ENCODE peak calls at places on chromosomes 1 and 21, in six cellular contexts. U is Panc1; M is SJCRH30; P is lower lobe of right lung; R is CD8-positive, alpha-beta memory T cell; T is WERI-Rb-1. S is an unnamed sample.

GRCh38 chr1:216902669-216903388 is 179.6 kb upstream of the ESRRG start:
- DNase-seq in R (no peak), T (no peak), M (peak), U (no peak), P (no peak), S (no peak)

GRCh38 chr21:36355071-36355680 is 30.0 kb upstream of the CHAF1B start:
- DNase-seq in R (no peak), P (no peak), U (no peak), M (no peak), T (no peak), S (no peak)

GRCh38 chr1:1758692-1759455 is 19.4 kb downstream of the NADK start:
- DNase-seq in U (no peak), R (no peak), T (no peak), P (peak), M (no peak), S (no peak)

GRCh38 chr1:38712046-38712445 is 147.5 kb downstream of the RRAGC start:
- DNase-seq in P (no peak), R (no peak), T (no peak), U (no peak), M (peak), S (no peak)

GRCh38 chr1:44676484-44677200 is 2.1 kb downstream of the ARMH1 start:
- DNase-seq in P (no peak), R (no peak), M (no peak), U (no peak), T (no peak), S (peak)

GRCh38 chr1:221164029-221164428 is 284.8 kb downstream of the HLX start:
- DNase-seq in R (no peak), M (no peak), T (no peak), P (no peak), U (no peak), S (no peak)

GRCh38 chr1:164671597-164672327 is 112.8 kb downstream of the PBX1 start:
- DNase-seq in P (no peak), M (no peak), T (no peak), U (no peak), R (no peak), S (no peak)

GRCh38 chr1:230104395-230105244 is 37.6 kb downstream of the GALNT2 start:
- DNase-seq in T (no peak), U (peak), P (peak), M (peak), R (no peak), S (peak)

GRCh38 chr21:31162827-31163226 is 124.6 kb upstream of the KRTAP19-8 start:
- DNase-seq in U (no peak), R (no peak), M (no peak), P (no peak), T (no peak), S (no peak)

GRCh38 chr1:101174722-101175121 is 62.1 kb upstream of the S1PR1 start:
- DNase-seq in U (peak), T (no peak), R (no peak), M (no peak), P (no peak), S (no peak)

GRCh38 chr1:209893751-209894150 is 44.3 kb upstream of the SYT14 start:
- DNase-seq in P (no peak), R (no peak), T (no peak), M (no peak), U (no peak), S (no peak)

GRCh38 chr1:209890606-209891330 is 47.2 kb upstream of the SYT14 start:
- DNase-seq in M (no peak), T (no peak), U (no peak), P (no peak), R (no peak), S (no peak)

GRCh38 chr1:209899948-209900347 is 38.1 kb upstream of the SYT14 start:
- DNase-seq in U (no peak), M (peak), P (no peak), T (peak), R (no peak), S (no peak)

GRCh38 chr1:209896346-209896745 is 41.7 kb upstream of the SYT14 start:
- DNase-seq in T (no peak), U (no peak), P (no peak), R (no peak), M (no peak), S (no peak)

GRCh38 chr1:209895709-209896108 is 42.3 kb upstream of the SYT14 start:
- DNase-seq in M (no peak), U (no peak), T (no peak), R (no peak), P (no peak), S (no peak)
- H3K4me3 ChIP-seq in M (no peak), U (no peak), T (no peak), R (no peak), P (no peak), S (no peak)

GRCh38 chr1:15339580-15339979 is 70.1 kb upstream of the EFHD2 start:
- DNase-seq in U (no peak), P (peak), T (no peak), R (no peak), M (no peak), S (no peak)

GRCh38 chr1:15336866-15337265 is 72.8 kb upstream of the EFHD2 start:
- DNase-seq in R (no peak), P (peak), M (no peak), U (no peak), T (no peak), S (no peak)

GRCh38 chr1:15341228-15341627 is 68.5 kb upstream of the EFHD2 start:
- DNase-seq in P (no peak), M (no peak), U (no peak), T (no peak), R (no peak), S (no peak)

GRCh38 chr1:15334995-15335394 is 74.7 kb upstream of the EFHD2 start:
- DNase-seq in T (no peak), M (no peak), R (no peak), U (no peak), P (no peak), S (no peak)

DNA sequence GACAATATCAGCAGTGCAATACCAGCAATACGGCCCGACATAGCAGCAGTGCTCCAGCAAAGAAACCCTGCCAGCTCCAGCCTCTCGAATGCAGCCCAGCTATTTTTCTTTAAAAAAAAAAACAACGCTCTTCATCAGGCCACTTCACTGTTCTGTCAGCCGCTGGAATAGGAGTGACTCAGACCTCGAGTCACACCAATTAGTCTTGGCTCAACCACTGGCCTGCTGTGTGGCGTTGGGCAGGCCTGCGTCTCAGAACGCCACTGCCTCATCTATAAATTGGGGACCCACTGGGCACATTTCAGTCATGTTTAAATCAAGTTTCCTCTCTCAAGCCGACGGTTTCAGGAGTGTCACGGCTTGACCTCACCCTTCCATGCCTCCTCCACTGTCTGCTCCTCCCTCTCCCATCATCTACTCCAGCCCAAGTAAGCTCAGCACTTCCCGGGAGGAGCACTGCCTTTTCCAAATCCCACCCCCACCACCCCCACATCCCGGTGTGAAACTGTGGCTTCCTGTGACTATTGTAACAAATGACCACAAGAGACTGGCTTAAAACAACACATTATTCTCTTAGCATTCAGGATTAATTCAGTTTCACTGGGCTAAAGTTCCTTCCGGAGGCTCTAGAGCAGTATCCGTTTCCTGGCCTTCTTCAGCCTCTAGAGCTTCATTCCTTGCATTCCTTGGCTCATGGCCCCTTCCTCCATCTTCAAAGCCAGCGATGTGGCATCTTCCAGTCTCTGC is 71.9 kb upstream of the EFHD2 start:
- DNase-seq in M (peak), T (no peak), R (no peak), U (peak), P (peak), S (no peak)
- H3K27ac ChIP-seq in M (peak), T (no peak), R (no peak), U (peak), P (no peak), S (peak)

GRCh38 chr1:29388884-29389283 is 152.6 kb downstream of the PTPRU start:
- DNase-seq in P (no peak), R (no peak), M (no peak), T (no peak), U (no peak), S (no peak)

GRCh38 chr1:29388170-29388569 is 151.8 kb downstream of the PTPRU start:
- DNase-seq in P (no peak), M (no peak), U (no peak), T (no peak), R (no peak), S (peak)

GRCh38 chr1:29390075-29390474 is 153.8 kb downstream of the PTPRU start:
- DNase-seq in U (no peak), T (no peak), P (no peak), M (no peak), R (no peak), S (no peak)

GRCh38 chr1:29390491-29391361 is 154.4 kb downstream of the PTPRU start:
- DNase-seq in M (no peak), T (peak), U (no peak), P (no peak), R (no peak), S (peak)

DNA sequence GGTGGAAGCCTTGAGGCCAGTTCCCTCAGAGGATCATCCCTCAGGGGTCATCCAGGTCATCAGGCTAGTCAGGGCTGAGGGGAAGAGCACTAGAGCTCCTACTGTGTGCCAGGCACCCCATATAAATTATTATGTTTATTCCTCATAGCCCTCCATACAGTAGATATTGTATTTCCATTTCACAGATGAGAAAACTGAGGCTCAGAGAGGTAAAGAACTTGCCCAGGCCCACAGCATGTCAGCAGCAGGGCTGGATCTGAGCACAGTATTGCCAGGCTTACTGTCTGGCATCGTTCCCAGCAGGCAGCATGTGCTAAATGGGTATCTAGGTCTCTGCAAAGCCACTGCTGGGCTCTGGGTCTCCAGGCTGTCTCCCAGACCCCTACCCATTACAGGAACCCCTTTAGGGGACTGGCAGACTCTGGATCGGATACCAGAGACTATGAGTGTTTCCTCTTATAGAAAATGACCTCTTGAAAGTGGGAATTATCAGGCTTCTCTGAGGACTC is 153.3 kb downstream of the PTPRU start:
- DNase-seq in P (no peak), R (no peak), T (no peak), M (no peak), U (no peak), S (peak)
- H3K4me3 ChIP-seq in P (no peak), R (no peak), T (no peak), M (no peak), U (no peak), S (no peak)

GRCh38 chr1:8408151-8408839 is 90.4 kb downstream of the SLC45A1 start:
- DNase-seq in T (no peak), P (no peak), M (no peak), U (no peak), R (no peak), S (peak)
- H3K27ac ChIP-seq in T (no peak), P (peak), M (no peak), U (peak), R (no peak), S (peak)

DNA sequence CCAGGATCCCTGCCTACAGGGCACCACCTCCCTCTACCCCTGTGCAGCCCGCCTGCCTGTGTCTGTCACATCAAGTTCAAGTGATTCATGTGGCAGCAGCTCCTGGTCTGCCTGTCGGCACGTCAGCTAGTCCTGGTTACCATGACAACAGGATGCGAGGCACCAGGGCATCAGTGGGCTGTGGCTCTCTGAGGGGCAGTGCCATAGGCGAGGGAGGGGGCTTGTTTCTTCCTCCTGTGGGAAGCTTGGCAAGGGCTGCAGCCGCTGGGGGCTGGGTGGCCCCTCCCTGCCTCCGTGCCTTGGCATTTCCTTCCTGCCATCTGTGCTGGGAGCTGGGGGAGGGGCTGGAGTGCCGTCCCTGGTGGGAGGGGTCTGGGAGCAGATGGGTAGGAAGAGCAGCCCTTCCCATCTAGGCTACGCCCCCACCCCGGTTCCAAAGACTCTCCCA is 43.1 kb downstream of the FOXO6 start:
- DNase-seq in P (no peak), M (peak), U (no peak), R (no peak), T (peak), S (no peak)
- H3K4me3 ChIP-seq in P (no peak), M (peak), U (no peak), R (no peak), T (no peak), S (no peak)

GRCh38 chr1:78779831-78780230 is 130.2 kb downstream of the IFI44 start:
- DNase-seq in U (no peak), P (no peak), M (no peak), R (no peak), T (no peak), S (no peak)
- H3K27ac ChIP-seq in U (no peak), P (no peak), M (no peak), R (no peak), T (no peak), S (no peak)

DNA sequence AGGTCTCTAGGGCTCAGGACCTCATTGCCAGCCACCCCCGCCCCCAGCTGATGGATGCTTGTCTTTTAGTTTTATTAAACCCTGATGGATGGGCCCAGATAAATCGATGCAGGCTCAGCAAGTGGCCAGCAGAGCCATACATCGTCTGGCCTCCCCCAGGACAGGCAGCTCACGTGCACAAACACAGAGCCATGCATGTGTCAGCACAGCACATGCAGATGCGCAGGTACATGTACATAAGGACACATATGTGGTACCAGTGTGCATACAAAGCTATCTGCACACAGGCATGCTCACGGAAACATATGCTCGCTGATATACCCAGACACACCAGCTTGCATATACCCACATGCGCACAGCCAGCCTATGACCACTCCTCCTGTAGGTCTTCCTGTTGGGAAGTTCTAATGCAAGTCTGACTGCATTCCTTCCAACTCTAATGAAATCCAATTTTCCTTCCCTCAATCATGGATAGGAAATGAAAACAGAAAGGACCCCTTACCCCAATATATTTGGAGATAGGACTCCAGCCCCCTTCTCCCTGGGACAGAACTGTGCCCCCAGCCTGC is 897 bp downstream of the COL16A1 start:
- DNase-seq in T (no peak), U (no peak), P (no peak), R (no peak), M (no peak), S (no peak)
- H3K4me3 ChIP-seq in T (no peak), U (no peak), P (peak), R (no peak), M (no peak), S (peak)

S was measured in coronary artery.